ENCODE peak calls at places on chromosomes 6 and 20, in five cellular contexts. D is WTC11; X is activated CD8-positive, alpha-beta memory T cell treated with anti-CD3 and anti-CD28 coated beads for 24 hours; Y is epithelial cell of proximal tubule; L is hypothalamus. R is an unnamed sample.

GRCh38 chr6:168507730-168508129 is 66.7 kb downstream of the SMOC2 start:
- DNase-seq in L (no peak), Y (no peak), X (no peak), D (no peak), R (no peak)

GRCh38 chr6:34523441-34524206 is 32.5 kb downstream of the SPDEF start:
- DNase-seq in Y (no peak), L (no peak), X (no peak), D (peak; percentile 4), R (no peak)

GRCh38 chr6:149317656-149318571 is at the start of gene TAB2:
- DNase-seq in D (peak; percentile 55), X (peak; percentile 90), L (peak; percentile 26), Y (no peak), R (peak; percentile 71)

GRCh38 chr6:94443701-94444100 is 1024.3 kb upstream of the EPHA7 start:
- DNase-seq in X (no peak), D (no peak), Y (no peak), L (no peak), R (no peak)

GRCh38 chr6:158910484-158911075 is 89.4 kb downstream of the RSPH3 start:
- DNase-seq in Y (no peak), D (peak; percentile 70), X (no peak), L (no peak), R (no peak)

GRCh38 chr20:16563066-16563806 is 10.0 kb downstream of the KIF16B start:
- DNase-seq in Y (no peak), X (no peak), L (no peak), D (no peak), R (no peak)

GRCh38 chr20:34980543-34981213 is 25.0 kb downstream of the MYH7B start:
- DNase-seq in D (peak; percentile 51), L (no peak), X (no peak), Y (no peak), R (no peak)

GRCh38 chr6:152380351-152380767 is 256.8 kb downstream of the SYNE1 start:
- DNase-seq in X (no peak), D (no peak), L (no peak), Y (no peak), R (no peak)

GRCh38 chr6:160667854-160668481 is 3.9 kb upstream of the LPA start:
- DNase-seq in X (no peak), D (peak; percentile 76), L (no peak), Y (no peak), R (peak; percentile 54)

GRCh38 chr6:28807682-28808280 is 116.0 kb downstream of the TRIM27 start:
- DNase-seq in X (peak; percentile 66), L (no peak), Y (no peak), D (peak; percentile 75), R (peak; percentile 48)

GRCh38 chr6:159762681-159763293 is 942 bp downstream of the ACAT2 start:
- DNase-seq in Y (no peak), X (no peak), D (no peak), L (peak; percentile 53), R (peak; percentile 62)

GRCh38 chr20:32984631-32985354 is 19.4 kb downstream of the SUN5 start:
- DNase-seq in X (no peak), L (no peak), Y (no peak), D (no peak), R (no peak)

GRCh38 chr20:44754554-44754953 is 8.9 kb downstream of the KCNK15 start:
- DNase-seq in D (no peak), X (no peak), Y (no peak), L (no peak), R (no peak)

GRCh38 chr20:56343861-56344381 is 14.9 kb upstream of the FAM210B start:
- DNase-seq in D (peak; percentile 90), X (peak; percentile 68), L (peak; percentile 7), Y (no peak), R (peak; percentile 77)

GRCh38 chr6:90938116-90938515 is 351.2 kb upstream of the MAP3K7 start:
- DNase-seq in Y (peak; percentile 15), D (no peak), X (no peak), L (no peak), R (no peak)

GRCh38 chr20:46808565-46808964 is 86.1 kb upstream of the EYA2 start:
- DNase-seq in X (no peak), D (no peak), Y (no peak), L (no peak), R (no peak)

GRCh38 chr6:107636486-107636885 is 146.6 kb downstream of the SOBP start:
- DNase-seq in D (peak; percentile 58), Y (no peak), X (no peak), L (no peak), R (no peak)

GRCh38 chr6:94727710-94728109 is 849.6 kb upstream of the MANEA start:
- DNase-seq in X (no peak), D (no peak), L (no peak), Y (no peak), R (no peak)

GRCh38 chr6:140271759-140272377 is 897.4 kb upstream of the CITED2 start:
- DNase-seq in L (no peak), Y (no peak), D (no peak), X (no peak), R (no peak)

GRCh38 chr20:46128310-46129151 is 10.4 kb downstream of the CD40 start:
- DNase-seq in Y (no peak), X (no peak), L (no peak), D (peak; percentile 71), R (peak; percentile 52)

GRCh38 chr6:160804639-160805038 is 102.6 kb downstream of the PLG start:
- DNase-seq in X (no peak), Y (no peak), L (no peak), D (no peak), R (no peak)

GRCh38 chr6:33118525-33119123 is 42.8 kb downstream of the HLA-DPB1 start:
- DNase-seq in X (no peak), Y (no peak), D (no peak), L (no peak), R (no peak)

GRCh38 chr6:50821431-50822077 is 2.9 kb downstream of the TFAP2B start:
- DNase-seq in Y (no peak), D (no peak), X (no peak), L (no peak), R (no peak)

GRCh38 chr6:96923400-96923799 is 1.1 kb upstream of the KLHL32 start:
- DNase-seq in Y (no peak), D (no peak), L (no peak), X (no peak), R (no peak)

R was measured in testis.